ENCODE peak calls at places on chromosomes 12 and 14, in four cellular contexts. One of them, this sample, is unnamed.

GRCh38 chr12:111034911-111035577 is 114.7 kb upstream of the MYL2 start:
- DNase-seq in hepatocyte: no peak
- DNase-seq in activated CD8-positive, alpha-beta T cell treated with anti-CD3 and anti-CD28 coated beads for 36 hours: no peak
- DNase-seq in MM.1S: no peak
- DNase-seq in this sample: no peak

GRCh38 chr12:116202940-116203339 is 74.6 kb downstream of the MED13L start:
- DNase-seq in hepatocyte: peak
- DNase-seq in activated CD8-positive, alpha-beta T cell treated with anti-CD3 and anti-CD28 coated beads for 36 hours: no peak
- DNase-seq in MM.1S: no peak
- DNase-seq in this sample: no peak

GRCh38 chr12:49789992-49790391 is 38.2 kb downstream of the NCKAP5L start:
- DNase-seq in hepatocyte: no peak
- DNase-seq in activated CD8-positive, alpha-beta T cell treated with anti-CD3 and anti-CD28 coated beads for 36 hours: no peak
- DNase-seq in MM.1S: no peak
- DNase-seq in this sample: no peak

GRCh38 chr14:73824536-73824935 is 27.1 kb upstream of the PTGR2 start:
- DNase-seq in hepatocyte: no peak
- DNase-seq in activated CD8-positive, alpha-beta T cell treated with anti-CD3 and anti-CD28 coated beads for 36 hours: no peak
- DNase-seq in MM.1S: no peak
- DNase-seq in this sample: no peak

GRCh38 chr14:59363545-59364226 is 101.5 kb downstream of the GPR135 start:
- DNase-seq in hepatocyte: no peak
- DNase-seq in activated CD8-positive, alpha-beta T cell treated with anti-CD3 and anti-CD28 coated beads for 36 hours: no peak
- DNase-seq in MM.1S: no peak
- DNase-seq in this sample: no peak

GRCh38 chr12:99157946-99158345 is 489.6 kb upstream of the GARIN6 start:
- DNase-seq in hepatocyte: no peak
- DNase-seq in activated CD8-positive, alpha-beta T cell treated with anti-CD3 and anti-CD28 coated beads for 36 hours: no peak
- DNase-seq in MM.1S: no peak
- DNase-seq in this sample: no peak

GRCh38 chr12:27337376-27337775 is 4.7 kb downstream of the BMAL2 start:
- DNase-seq in hepatocyte: no peak
- DNase-seq in activated CD8-positive, alpha-beta T cell treated with anti-CD3 and anti-CD28 coated beads for 36 hours: no peak
- DNase-seq in MM.1S: no peak
- DNase-seq in this sample: no peak

GRCh38 chr12:126926023-126926600 is 1340.9 kb upstream of the TMEM132C start:
- DNase-seq in hepatocyte: no peak
- DNase-seq in activated CD8-positive, alpha-beta T cell treated with anti-CD3 and anti-CD28 coated beads for 36 hours: no peak
- DNase-seq in MM.1S: peak
- DNase-seq in this sample: no peak

GRCh38 chr14:92121207-92121669 is 268 bp downstream of the NDUFB1 start:
- DNase-seq in hepatocyte: peak
- DNase-seq in activated CD8-positive, alpha-beta T cell treated with anti-CD3 and anti-CD28 coated beads for 36 hours: no peak
- DNase-seq in MM.1S: peak
- DNase-seq in this sample: peak

GRCh38 chr12:45655186-45655585 is 74.3 kb upstream of the ARID2 start:
- DNase-seq in hepatocyte: peak
- DNase-seq in activated CD8-positive, alpha-beta T cell treated with anti-CD3 and anti-CD28 coated beads for 36 hours: peak
- DNase-seq in MM.1S: no peak
- DNase-seq in this sample: no peak

GRCh38 chr12:81942588-81942987 is 183.4 kb upstream of the PPFIA2 start:
- DNase-seq in hepatocyte: no peak
- DNase-seq in activated CD8-positive, alpha-beta T cell treated with anti-CD3 and anti-CD28 coated beads for 36 hours: no peak
- DNase-seq in MM.1S: peak
- DNase-seq in this sample: no peak

GRCh38 chr14:64806202-64806861 is 73.4 kb downstream of the SPTB start:
- DNase-seq in hepatocyte: peak
- DNase-seq in activated CD8-positive, alpha-beta T cell treated with anti-CD3 and anti-CD28 coated beads for 36 hours: no peak
- DNase-seq in MM.1S: no peak
- DNase-seq in this sample: no peak

GRCh38 chr12:104615048-104615561 is 158.4 kb downstream of the CHST11 start:
- DNase-seq in hepatocyte: no peak
- DNase-seq in activated CD8-positive, alpha-beta T cell treated with anti-CD3 and anti-CD28 coated beads for 36 hours: no peak
- DNase-seq in MM.1S: no peak
- DNase-seq in this sample: no peak

GRCh38 chr14:100384819-100385813 is 62.0 kb downstream of the SLC25A47 start:
- DNase-seq in hepatocyte: peak
- DNase-seq in activated CD8-positive, alpha-beta T cell treated with anti-CD3 and anti-CD28 coated beads for 36 hours: no peak
- DNase-seq in MM.1S: no peak
- DNase-seq in this sample: no peak

GRCh38 chr14:104639889-104640548 is 35.4 kb upstream of the TMEM179 start:
- DNase-seq in hepatocyte: peak
- DNase-seq in activated CD8-positive, alpha-beta T cell treated with anti-CD3 and anti-CD28 coated beads for 36 hours: peak
- DNase-seq in MM.1S: peak
- DNase-seq in this sample: peak

GRCh38 chr14:58078471-58078870 is 73.5 kb downstream of the ARMH4 start:
- DNase-seq in hepatocyte: no peak
- DNase-seq in activated CD8-positive, alpha-beta T cell treated with anti-CD3 and anti-CD28 coated beads for 36 hours: no peak
- DNase-seq in MM.1S: no peak
- DNase-seq in this sample: no peak

GRCh38 chr12:18502422-18502821 is 235.4 kb downstream of the PLCZ1 start:
- DNase-seq in hepatocyte: no peak
- DNase-seq in activated CD8-positive, alpha-beta T cell treated with anti-CD3 and anti-CD28 coated beads for 36 hours: no peak
- DNase-seq in MM.1S: no peak
- DNase-seq in this sample: no peak

GRCh38 chr12:45214739-45215418 is 1.0 kb upstream of the ANO6 start:
- DNase-seq in hepatocyte: no peak
- DNase-seq in activated CD8-positive, alpha-beta T cell treated with anti-CD3 and anti-CD28 coated beads for 36 hours: peak
- DNase-seq in MM.1S: no peak
- DNase-seq in this sample: no peak

GRCh38 chr12:12684375-12685106 is 11.4 kb downstream of the GPR19 start:
- DNase-seq in hepatocyte: peak
- DNase-seq in activated CD8-positive, alpha-beta T cell treated with anti-CD3 and anti-CD28 coated beads for 36 hours: peak
- DNase-seq in MM.1S: no peak
- DNase-seq in this sample: no peak

GRCh38 chr14:104091927-104092771 is 6.6 kb downstream of the ASPG start:
- DNase-seq in hepatocyte: no peak
- DNase-seq in activated CD8-positive, alpha-beta T cell treated with anti-CD3 and anti-CD28 coated beads for 36 hours: no peak
- DNase-seq in MM.1S: no peak
- DNase-seq in this sample: no peak

GRCh38 chr12:81208193-81208946 is 130.5 kb downstream of the ACSS3 start:
- DNase-seq in hepatocyte: peak
- DNase-seq in activated CD8-positive, alpha-beta T cell treated with anti-CD3 and anti-CD28 coated beads for 36 hours: no peak
- DNase-seq in MM.1S: no peak
- DNase-seq in this sample: no peak

GRCh38 chr12:130120012-130120805 is 42.1 kb upstream of the FZD10 start:
- DNase-seq in hepatocyte: no peak
- DNase-seq in activated CD8-positive, alpha-beta T cell treated with anti-CD3 and anti-CD28 coated beads for 36 hours: no peak
- DNase-seq in MM.1S: no peak
- DNase-seq in this sample: no peak

GRCh38 chr14:102941419-102942011 is 19.1 kb downstream of the AMN start:
- DNase-seq in hepatocyte: no peak
- DNase-seq in activated CD8-positive, alpha-beta T cell treated with anti-CD3 and anti-CD28 coated beads for 36 hours: no peak
- DNase-seq in MM.1S: no peak
- DNase-seq in this sample: no peak

GRCh38 chr14:20332946-20333782 is at the start of gene CCNB1IP1:
- DNase-seq in hepatocyte: peak
- DNase-seq in activated CD8-positive, alpha-beta T cell treated with anti-CD3 and anti-CD28 coated beads for 36 hours: peak
- DNase-seq in MM.1S: peak
- DNase-seq in this sample: peak

GRCh38 chr12:121626087-121626852 is at the start of gene ORAI1:
- DNase-seq in hepatocyte: peak
- DNase-seq in activated CD8-positive, alpha-beta T cell treated with anti-CD3 and anti-CD28 coated beads for 36 hours: peak
- DNase-seq in MM.1S: peak
- DNase-seq in this sample: peak

DNA sequence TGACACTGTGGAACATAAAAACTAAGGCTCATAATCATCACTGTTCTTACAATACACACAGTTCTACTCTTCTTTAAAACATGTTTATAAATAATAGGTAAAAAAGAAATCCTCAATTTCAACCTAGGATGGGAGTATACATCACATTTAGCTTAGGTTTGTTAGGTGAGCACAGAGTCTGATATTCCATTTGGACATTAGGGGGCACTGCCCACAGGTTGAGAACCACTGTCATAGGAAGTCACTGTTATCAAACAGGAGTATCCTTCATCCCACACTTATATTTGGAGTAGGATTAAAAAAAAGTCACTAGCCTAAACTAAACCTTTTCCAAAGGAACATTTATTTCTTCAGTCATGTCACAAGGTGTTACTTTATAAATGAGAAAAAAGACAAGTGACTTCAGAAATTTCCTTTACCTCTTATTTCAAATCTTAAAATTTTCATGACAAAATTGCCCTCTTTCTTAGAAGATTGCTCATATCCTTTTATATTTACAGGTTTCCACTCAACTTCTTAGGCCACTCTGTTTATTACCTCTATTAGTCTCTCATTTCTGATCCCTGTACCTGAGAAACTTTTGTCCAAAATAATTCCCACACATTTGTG is 240.6 kb downstream of the CPNE8 start:
- DNase-seq in hepatocyte: peak
- DNase-seq in activated CD8-positive, alpha-beta T cell treated with anti-CD3 and anti-CD28 coated beads for 36 hours: no peak
- DNase-seq in MM.1S: peak
- DNase-seq in this sample: peak
- TF ChIP-seq CTCF in hepatocyte: peak
- TF ChIP-seq CTCF in activated CD8-positive, alpha-beta T cell treated with anti-CD3 and anti-CD28 coated beads for 36 hours: peak
- TF ChIP-seq CTCF in MM.1S: peak
- TF ChIP-seq CTCF in this sample: peak

GRCh38 chr14:99357151-99357550 is 85.2 kb upstream of the BCL11B start:
- DNase-seq in hepatocyte: no peak
- DNase-seq in activated CD8-positive, alpha-beta T cell treated with anti-CD3 and anti-CD28 coated beads for 36 hours: no peak
- DNase-seq in MM.1S: no peak
- DNase-seq in this sample: no peak
- TF ChIP-seq CTCF in hepatocyte: no peak
- TF ChIP-seq CTCF in activated CD8-positive, alpha-beta T cell treated with anti-CD3 and anti-CD28 coated beads for 36 hours: no peak
- TF ChIP-seq CTCF in MM.1S: no peak
- TF ChIP-seq CTCF in this sample: no peak

GRCh38 chr12:56637621-56638020 is 7.5 kb upstream of the BAZ2A start:
- DNase-seq in hepatocyte: no peak
- DNase-seq in activated CD8-positive, alpha-beta T cell treated with anti-CD3 and anti-CD28 coated beads for 36 hours: no peak
- DNase-seq in MM.1S: no peak
- DNase-seq in this sample: no peak

GRCh38 chr12:56634837-56635538 is 4.9 kb upstream of the BAZ2A start:
- DNase-seq in hepatocyte: peak
- DNase-seq in activated CD8-positive, alpha-beta T cell treated with anti-CD3 and anti-CD28 coated beads for 36 hours: peak
- DNase-seq in MM.1S: peak
- DNase-seq in this sample: peak

GRCh38 chr12:56635539-56636117 is 5.5 kb upstream of the BAZ2A start:
- DNase-seq in hepatocyte: no peak
- DNase-seq in activated CD8-positive, alpha-beta T cell treated with anti-CD3 and anti-CD28 coated beads for 36 hours: peak
- DNase-seq in MM.1S: peak
- DNase-seq in this sample: no peak

GRCh38 chr12:56636675-56637540 is 6.8 kb upstream of the BAZ2A start:
- DNase-seq in hepatocyte: peak
- DNase-seq in activated CD8-positive, alpha-beta T cell treated with anti-CD3 and anti-CD28 coated beads for 36 hours: peak
- DNase-seq in MM.1S: peak
- DNase-seq in this sample: peak

GRCh38 chr12:56636118-56636674 is 6.1 kb upstream of the BAZ2A start:
- DNase-seq in hepatocyte: peak
- DNase-seq in activated CD8-positive, alpha-beta T cell treated with anti-CD3 and anti-CD28 coated beads for 36 hours: peak
- DNase-seq in MM.1S: peak
- DNase-seq in this sample: peak
- TF ChIP-seq CTCF in hepatocyte: no peak
- TF ChIP-seq CTCF in activated CD8-positive, alpha-beta T cell treated with anti-CD3 and anti-CD28 coated beads for 36 hours: no peak
- TF ChIP-seq CTCF in MM.1S: no peak
- TF ChIP-seq CTCF in this sample: no peak

GRCh38 chr14:81625343-81625742 is 91.7 kb upstream of the SEL1L start:
- DNase-seq in hepatocyte: peak
- DNase-seq in activated CD8-positive, alpha-beta T cell treated with anti-CD3 and anti-CD28 coated beads for 36 hours: no peak
- DNase-seq in MM.1S: peak
- DNase-seq in this sample: peak
- TF ChIP-seq CTCF in hepatocyte: peak
- TF ChIP-seq CTCF in activated CD8-positive, alpha-beta T cell treated with anti-CD3 and anti-CD28 coated beads for 36 hours: peak
- TF ChIP-seq CTCF in MM.1S: peak
- TF ChIP-seq CTCF in this sample: peak

GRCh38 chr12:29398495-29398894 is 17.5 kb upstream of the ERGIC2 start:
- DNase-seq in hepatocyte: no peak
- DNase-seq in activated CD8-positive, alpha-beta T cell treated with anti-CD3 and anti-CD28 coated beads for 36 hours: no peak
- DNase-seq in MM.1S: no peak
- DNase-seq in this sample: peak

GRCh38 chr12:29402437-29402836 is 21.5 kb upstream of the ERGIC2 start:
- DNase-seq in hepatocyte: no peak
- DNase-seq in activated CD8-positive, alpha-beta T cell treated with anti-CD3 and anti-CD28 coated beads for 36 hours: no peak
- DNase-seq in MM.1S: no peak
- DNase-seq in this sample: no peak

GRCh38 chr12:29395356-29395755 is 14.4 kb upstream of the ERGIC2 start:
- DNase-seq in hepatocyte: no peak
- DNase-seq in activated CD8-positive, alpha-beta T cell treated with anti-CD3 and anti-CD28 coated beads for 36 hours: no peak
- DNase-seq in MM.1S: no peak
- DNase-seq in this sample: no peak

DNA sequence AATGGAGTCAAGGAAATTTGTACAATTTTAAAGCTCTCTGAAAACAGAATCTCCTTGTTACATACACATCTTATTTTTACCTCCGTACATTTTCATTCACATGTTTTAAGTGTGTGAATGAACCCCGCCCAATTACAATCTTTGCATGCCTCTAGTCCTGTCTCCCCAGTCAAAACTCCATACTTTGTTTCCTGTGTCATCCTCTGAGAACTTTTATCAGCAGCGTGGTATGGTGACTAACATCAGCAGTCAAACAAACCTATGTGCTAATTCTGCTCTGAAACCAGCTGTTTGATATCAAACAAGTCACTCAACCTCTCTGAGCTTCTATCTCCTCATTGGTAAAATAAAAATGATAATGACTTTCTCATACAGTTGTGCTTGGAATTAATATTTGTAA is 15.8 kb upstream of the ERGIC2 start:
- DNase-seq in hepatocyte: no peak
- DNase-seq in activated CD8-positive, alpha-beta T cell treated with anti-CD3 and anti-CD28 coated beads for 36 hours: no peak
- DNase-seq in MM.1S: no peak
- DNase-seq in this sample: no peak
- TF ChIP-seq CTCF in hepatocyte: no peak
- TF ChIP-seq CTCF in activated CD8-positive, alpha-beta T cell treated with anti-CD3 and anti-CD28 coated beads for 36 hours: no peak
- TF ChIP-seq CTCF in MM.1S: no peak
- TF ChIP-seq CTCF in this sample: no peak

This sample was measured in GM10248.